ENCODE peak calls at places on chromosomes 3 and 15, in nine cellular contexts. V, D, I, G, S, B, X, C and P are unnamed samples.
A peak's percentile ranks its signal among the peaks of the same experiment; 100 is the strongest.

GRCh38 chr3:185270262-185270955 is 16.6 kb upstream of the EHHADH start:
- DNase-seq in C (no peak), I (no peak), V (no peak), B (peak; percentile 30), D (no peak), S (no peak), X (peak; percentile 56), G (no peak), P (no peak)

GRCh38 chr15:45637552-45638033 is 2.8 kb downstream of the SQOR start:
- DNase-seq in V (no peak), B (peak; percentile 84), X (no peak), S (peak; percentile 53), C (no peak), I (peak; percentile 85), D (peak; percentile 77), G (no peak), P (no peak)

GRCh38 chr3:171342200-171342599 is 118.0 kb downstream of the TNIK start:
- DNase-seq in D (no peak), C (no peak), V (no peak), B (no peak), I (no peak), X (no peak), G (no peak), S (no peak), P (no peak)

GRCh38 chr15:57218826-57219576 is 157.3 kb upstream of the CGNL1 start:
- DNase-seq in V (no peak), X (peak; percentile 38), B (peak; percentile 98), C (no peak), I (no peak), D (no peak), G (no peak), S (peak; percentile 38), P (no peak)

GRCh38 chr3:106059953-106060517 is 191.2 kb upstream of the CBLB start:
- DNase-seq in I (no peak), S (no peak), X (no peak), D (no peak), G (no peak), B (no peak), C (no peak), V (no peak), P (no peak)

GRCh38 chr3:27366062-27366591 is 3.1 kb downstream of the NEK10 start:
- DNase-seq in V (no peak), I (no peak), S (no peak), C (no peak), G (no peak), D (no peak), X (no peak), B (no peak), P (no peak)

GRCh38 chr3:35665390-35666055 is 26.2 kb downstream of the ARPP21 start:
- DNase-seq in V (no peak), B (peak; percentile 53), X (no peak), D (no peak), G (no peak), S (peak; percentile 19), C (no peak), I (no peak), P (no peak)

GRCh38 chr3:13065727-13066126 is 7.5 kb downstream of the IQSEC1 start:
- DNase-seq in I (no peak), C (no peak), B (no peak), V (no peak), S (no peak), X (no peak), G (no peak), D (no peak), P (no peak)

GRCh38 chr15:61780278-61780677 is 280.0 kb downstream of the VPS13C start:
- DNase-seq in S (no peak), C (no peak), D (no peak), B (no peak), G (no peak), X (no peak), I (no peak), V (no peak), P (no peak)

GRCh38 chr15:92510163-92510882 is 116.6 kb downstream of the ST8SIA2 start:
- DNase-seq in V (no peak), D (no peak), X (peak; percentile 72), G (no peak), B (peak; percentile 81), S (no peak), C (no peak), I (no peak), P (no peak)

DNA sequence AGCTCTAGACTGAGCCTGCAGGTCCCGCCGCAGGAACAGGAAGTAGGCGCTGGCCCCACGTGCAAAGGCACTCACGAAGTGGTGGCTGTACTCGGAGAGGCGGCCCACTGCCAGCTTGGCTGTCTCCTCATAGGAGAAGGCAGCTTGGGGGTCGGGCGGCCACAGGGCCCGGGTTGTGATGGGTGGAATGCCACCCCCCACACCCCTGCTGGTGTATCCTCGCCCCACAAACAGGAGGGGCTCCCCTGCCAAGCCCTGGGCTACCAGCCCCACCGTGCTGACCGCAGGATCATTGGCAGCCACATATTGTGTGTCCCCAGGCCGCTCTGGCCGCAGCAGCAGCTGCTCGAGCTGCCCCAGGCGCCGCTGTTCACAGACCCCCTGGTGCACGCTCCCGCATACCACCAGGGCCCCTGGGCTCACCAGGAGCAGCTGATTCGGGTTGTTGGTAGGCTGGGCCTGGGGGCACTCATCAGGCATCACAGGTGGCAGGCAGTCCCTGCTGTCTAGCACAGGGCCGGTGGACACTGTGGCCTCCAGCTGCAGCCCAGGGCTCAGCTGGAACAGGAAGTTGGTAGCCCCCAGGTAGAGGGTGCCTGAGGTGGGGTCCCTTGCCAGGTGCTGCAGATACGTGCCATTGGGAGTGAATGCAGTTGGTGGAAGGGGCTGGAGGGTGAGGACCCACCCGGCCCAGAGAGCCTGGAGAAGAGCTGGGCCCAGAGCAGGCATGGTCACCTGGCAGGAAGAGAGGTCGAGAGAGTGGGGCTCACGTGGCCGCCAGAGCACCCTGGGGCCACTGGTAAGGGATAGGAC is 5.8 kb downstream of the PLXNB1 start:
- DNase-seq in D (peak; percentile 47), G (no peak), I (no peak), B (no peak), V (no peak), X (no peak), S (no peak), C (no peak), P (no peak)
- TF ChIP-seq CTCF in D (no peak), G (no peak), I (no peak), B (no peak), V (no peak), X (no peak), S (no peak), C (no peak), P (no peak)

GRCh38 chr15:43516185-43516584 is 1.2 kb upstream of the MAP1A start:
- DNase-seq in G (peak; percentile 87), X (no peak), S (no peak), B (peak; percentile 45), I (no peak), D (peak; percentile 73), V (no peak), C (no peak), P (no peak)

GRCh38 chr15:43516801-43517353 is 531 bp upstream of the MAP1A start:
- DNase-seq in X (no peak), C (no peak), D (no peak), S (no peak), I (no peak), G (peak; percentile 49), B (peak; percentile 80), V (no peak), P (no peak)

GRCh38 chr15:43513550-43513949 is 3.9 kb upstream of the MAP1A start:
- DNase-seq in I (no peak), V (no peak), B (no peak), D (no peak), X (no peak), C (no peak), G (no peak), S (no peak), P (no peak)

GRCh38 chr15:43515731-43516130 is 1.7 kb upstream of the MAP1A start:
- DNase-seq in B (no peak), C (no peak), D (no peak), I (no peak), G (peak; percentile 50), X (no peak), V (no peak), S (no peak), P (no peak)

GRCh38 chr15:43514241-43515057 is 3.0 kb upstream of the MAP1A start:
- DNase-seq in B (peak; percentile 43), X (peak; percentile 67), V (no peak), S (peak; percentile 72), C (no peak), I (no peak), D (peak; percentile 81), G (peak; percentile 72), P (no peak)
- H3K27ac ChIP-seq in B (peak overlapping the region; percentile 81), X (no peak overlapping the region), V (no peak overlapping the region), S (no peak overlapping the region), C (no peak overlapping the region), I (no peak overlapping the region), D (peak overlapping the region; percentile 56), G (peak overlapping the region; percentile 60), P (peak overlapping the region; percentile 9)

GRCh38 chr15:78456391-78456790 is 18.4 kb downstream of the IREB2 start:
- DNase-seq in B (no peak), I (no peak), S (no peak), D (no peak), G (no peak), V (no peak), C (no peak), X (no peak), P (no peak)

GRCh38 chr15:78457101-78457500 is 19.1 kb downstream of the IREB2 start:
- DNase-seq in G (no peak), B (peak; percentile 67), D (no peak), S (no peak), I (no peak), X (no peak), C (no peak), V (no peak), P (no peak)

GRCh38 chr15:78454992-78455391 is 17.0 kb downstream of the IREB2 start:
- DNase-seq in V (no peak), I (peak; percentile 40), B (no peak), D (no peak), C (no peak), S (peak; percentile 37), G (no peak), X (no peak), P (no peak)

GRCh38 chr15:78453447-78453846 is 15.4 kb downstream of the IREB2 start:
- DNase-seq in V (no peak), X (no peak), D (no peak), B (no peak), I (no peak), G (no peak), C (no peak), S (peak; percentile 14), P (no peak)

GRCh38 chr15:78455749-78456148 is 17.7 kb downstream of the IREB2 start:
- DNase-seq in D (peak; percentile 65), G (no peak), I (no peak), V (no peak), C (no peak), B (peak; percentile 4), S (no peak), X (no peak), P (no peak)
- H3K4me1 ChIP-seq in D (peaks cover 53% of the 10 kb centered on the region), G (no peaks in the 10 kb centered on the region), I (peaks cover 10% of the 10 kb centered on the region), V (peaks cover 76% of the 10 kb centered on the region), C (no peaks in the 10 kb centered on the region), B (peaks cover 6% of the 10 kb centered on the region), S (peaks cover 36% of the 10 kb centered on the region), X (peaks cover 7% of the 10 kb centered on the region), P (peaks cover 24% of the 10 kb centered on the region)

DNA sequence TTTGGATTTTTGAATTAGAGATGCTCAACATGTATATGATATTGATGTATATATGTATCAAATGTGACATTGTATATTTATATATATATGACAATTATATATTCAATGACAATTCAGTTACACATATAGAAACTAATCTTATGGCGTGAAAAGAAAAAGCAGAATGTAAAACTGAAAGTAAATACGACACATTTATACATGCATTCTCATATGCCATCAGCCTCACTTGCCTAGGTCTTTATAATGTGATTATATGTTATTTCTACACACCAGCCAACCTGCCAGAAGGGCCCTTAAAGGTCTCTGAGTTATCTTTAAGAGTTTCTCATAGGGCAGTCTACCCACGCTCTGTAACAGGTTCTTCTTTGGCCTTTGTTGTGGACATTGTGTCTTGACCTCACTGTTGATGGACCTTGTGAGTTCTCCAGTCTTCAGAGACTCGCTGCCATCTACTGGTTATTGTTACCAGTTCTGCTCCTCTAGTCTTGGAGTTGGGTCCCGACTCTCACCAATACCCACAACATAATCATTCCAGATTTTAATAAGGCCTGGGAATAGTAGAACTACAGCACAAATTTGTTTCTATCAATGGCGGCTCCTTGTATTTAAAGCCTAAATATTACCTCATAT is 371.5 kb upstream of the GOLIM4 start:
- DNase-seq in V (no peak), S (no peak), B (peak; percentile 33), X (peak; percentile 34), C (no peak), D (no peak), G (no peak), I (peak; percentile 21), P (no peak)
- TF ChIP-seq CTCF in V (peak; percentile 21), S (peak; percentile 25), B (peak; percentile 59), X (peak; percentile 64), C (no peak), D (peak; percentile 18), G (no peak), I (peak; percentile 28), P (no peak)